ENCODE peak calls at places on chromosomes 5 and 9, in five cellular contexts. G, Y, S, L and N are unnamed samples.

GRCh38 chr9:3986060-3986459 is 313.8 kb downstream of the GLIS3 start:
- DNase-seq in G (no peak), Y (no peak), S (no peak), L (no peak), N (no peak)

GRCh38 chr9:72635197-72635596 is 113.8 kb downstream of the TMC1 start:
- DNase-seq in Y (no peak), S (peak), L (no peak), G (no peak), N (no peak)

GRCh38 chr5:80990971-80991370 is 30.8 kb downstream of the RASGRF2 start:
- DNase-seq in Y (no peak), S (peak), G (no peak), L (no peak), N (no peak)

GRCh38 chr9:121156263-121156731 is 45.4 kb downstream of the RAB14 start:
- DNase-seq in L (no peak), Y (no peak), G (no peak), S (peak), N (peak)

GRCh38 chr9:136059321-136059791 is 35.7 kb downstream of the NACC2 start:
- DNase-seq in L (no peak), G (no peak), Y (peak), S (no peak), N (no peak)

GRCh38 chr5:142356318-142356715 is 31.5 kb upstream of the SPRY4 start:
- DNase-seq in L (peak), S (peak), G (no peak), Y (peak), N (no peak)

GRCh38 chr9:37992924-37993349 is 76.1 kb downstream of the SHB start:
- DNase-seq in G (no peak), L (no peak), S (no peak), Y (no peak), N (no peak)

GRCh38 chr9:16060457-16061129 is 507.8 kb downstream of the CCDC171 start:
- DNase-seq in G (no peak), L (no peak), Y (no peak), S (no peak), N (no peak)

GRCh38 chr5:68953151-68953884 is 140.5 kb upstream of the SLC30A5 start:
- DNase-seq in S (peak), L (no peak), Y (no peak), G (no peak), N (no peak)

GRCh38 chr5:133179405-133179804 is 127.6 kb downstream of the HSPA4 start:
- DNase-seq in G (no peak), L (no peak), Y (no peak), S (no peak), N (no peak)

GRCh38 chr9:105043370-105043936 is 115.5 kb upstream of the ABCA1 start:
- DNase-seq in L (no peak), G (no peak), Y (no peak), S (no peak), N (no peak)

GRCh38 chr5:123599171-123599570 is 87.2 kb downstream of the CSNK1G3 start:
- DNase-seq in L (no peak), Y (no peak), S (no peak), G (no peak), N (peak)

GRCh38 chr5:36305571-36306326 is 4.0 kb upstream of the RANBP3L start:
- DNase-seq in Y (peak), L (peak), S (peak), G (peak), N (peak)

GRCh38 chr5:61311836-61312808 is 19.9 kb upstream of the ZSWIM6 start:
- DNase-seq in S (peak), L (no peak), Y (no peak), G (peak), N (peak)

GRCh38 chr5:110354341-110354740 is 372.1 kb downstream of the TMEM232 start:
- DNase-seq in L (no peak), S (peak), Y (no peak), G (no peak), N (no peak)

GRCh38 chr5:139646111-139646510 is 2.0 kb upstream of the CXXC5 start:
- DNase-seq in G (no peak), Y (peak), S (no peak), L (no peak), N (no peak)

GRCh38 chr9:35603506-35603985 is 1.5 kb upstream of the TESK1 start:
- DNase-seq in S (peak), L (no peak), G (no peak), Y (peak), N (peak)

GRCh38 chr5:71782393-71782770 is 63.3 kb downstream of the CARTPT start:
- DNase-seq in G (no peak), Y (no peak), S (no peak), L (no peak), N (no peak)

GRCh38 chr9:84736076-84736475 is 66.5 kb downstream of the NTRK2 start:
- DNase-seq in G (no peak), Y (no peak), S (peak), L (no peak), N (peak)

GRCh38 chr5:69415584-69415958 is 655 bp downstream of the MARVELD2 start:
- DNase-seq in Y (no peak), G (no peak), S (no peak), L (no peak), N (no peak)

GRCh38 chr5:127870914-127871313 is 167.7 kb downstream of the CCDC192 start:
- DNase-seq in Y (peak), L (no peak), G (no peak), S (peak), N (no peak)

GRCh38 chr5:151384106-151384505 is 36.7 kb upstream of the SLC36A2 start:
- DNase-seq in S (peak), L (no peak), G (no peak), Y (no peak), N (no peak)

GRCh38 chr9:27844797-27845196 is 271.5 kb upstream of the C9orf72 start:
- DNase-seq in S (no peak), Y (no peak), G (no peak), L (no peak), N (no peak)

GRCh38 chr5:169721771-169722170 is 84.7 kb downstream of the DOCK2 start:
- DNase-seq in G (no peak), S (no peak), Y (no peak), L (no peak), N (no peak)
- TF ChIP-seq CTCF in G (no peak), S (no peak), Y (no peak), L (peak), N (peak)

GRCh38 chr5:157560560-157560959 is 15.0 kb downstream of the ADAM19 start:
- DNase-seq in Y (no peak), L (no peak), G (no peak), S (no peak), N (no peak)

GRCh38 chr5:157559301-157559700 is 16.3 kb downstream of the ADAM19 start:
- DNase-seq in G (peak), Y (no peak), L (no peak), S (peak), N (no peak)

GRCh38 chr5:157556615-157557418 is 18.8 kb downstream of the ADAM19 start:
- DNase-seq in G (no peak), S (peak), L (no peak), Y (no peak), N (no peak)

GRCh38 chr5:157558089-157558595 is 17.4 kb downstream of the ADAM19 start:
- DNase-seq in G (no peak), Y (no peak), L (no peak), S (peak), N (peak)

DNA sequence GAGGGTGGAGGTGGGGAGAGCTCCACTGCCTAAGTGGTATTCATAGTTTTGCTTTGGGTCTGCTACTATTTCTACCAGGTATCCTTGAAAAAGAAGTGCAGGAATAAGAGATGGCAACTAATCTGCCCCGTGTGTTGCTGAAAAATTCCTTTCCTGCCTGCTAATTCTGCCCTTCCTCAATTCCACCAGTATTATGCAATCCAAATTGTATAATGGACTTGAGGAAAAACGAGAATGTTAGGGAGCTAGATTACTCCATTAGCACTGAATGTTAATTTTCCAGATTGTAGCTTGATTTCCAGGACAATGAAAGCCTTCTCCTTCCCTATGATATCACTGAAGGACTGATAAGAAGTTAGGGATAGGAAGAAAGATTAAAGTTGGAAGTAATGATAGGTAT is 16.9 kb downstream of the ADAM19 start:
- DNase-seq in Y (no peak), G (no peak), L (no peak), S (peak), N (no peak)
- H3K27ac ChIP-seq in Y (peak), G (peak), L (no peak), S (peak), N (peak)

GRCh38 chr5:76446776-76447175 is 43.7 kb downstream of the IQGAP2 start:
- DNase-seq in G (no peak), L (no peak), Y (no peak), S (no peak), N (no peak)

GRCh38 chr5:76455531-76456132 is 52.5 kb downstream of the IQGAP2 start:
- DNase-seq in S (peak), Y (no peak), L (no peak), G (no peak), N (no peak)

GRCh38 chr5:76451046-76451701 is 48.1 kb downstream of the IQGAP2 start:
- DNase-seq in Y (no peak), S (no peak), G (no peak), L (no peak), N (no peak)

DNA sequence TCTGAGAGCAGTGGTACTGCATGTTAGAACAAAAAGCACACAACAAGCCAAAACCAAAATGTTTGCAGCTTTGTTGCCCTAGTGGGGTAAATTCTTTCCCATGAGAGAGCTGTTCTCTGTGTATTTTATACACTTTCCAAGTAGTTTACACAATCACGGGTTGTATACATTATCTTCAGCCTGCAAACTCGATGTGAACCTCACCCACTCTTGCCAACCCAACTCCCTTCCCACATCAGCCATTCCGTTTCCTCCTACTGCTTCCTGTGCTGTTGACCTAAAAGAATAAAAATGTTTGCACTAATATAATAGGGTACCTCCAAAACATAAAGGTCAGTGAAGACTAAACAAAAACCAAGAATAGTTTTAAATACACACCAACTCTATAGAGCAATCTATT is 47.0 kb downstream of the IQGAP2 start:
- DNase-seq in L (no peak), S (no peak), Y (no peak), G (no peak), N (no peak)
- TF ChIP-seq CTCF in L (no peak), S (no peak), Y (no peak), G (no peak), N (no peak)

DNA sequence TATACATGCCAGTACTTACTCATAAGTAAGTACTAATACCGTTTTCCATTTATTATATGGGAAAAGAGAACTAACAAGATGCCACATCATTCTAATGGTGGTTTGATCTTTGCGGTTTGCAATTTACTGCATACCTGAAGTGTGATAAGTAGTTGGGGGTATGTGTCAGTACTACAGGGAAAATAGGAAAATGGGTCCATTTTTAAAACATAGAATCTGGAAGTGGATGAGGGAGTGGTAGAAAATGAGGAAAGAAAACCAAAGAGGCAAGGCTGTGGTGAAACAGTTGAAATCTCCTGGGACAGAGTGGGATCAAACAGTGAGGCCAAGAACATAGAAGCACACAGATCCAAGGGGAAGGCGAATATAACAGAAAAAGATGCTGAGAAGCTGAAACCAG is 6.7 kb downstream of the ADAMTSL1 start:
- DNase-seq in G (no peak), L (no peak), S (peak), Y (no peak), N (no peak)
- H3K27ac ChIP-seq in G (no peak), L (no peak), S (peak), Y (no peak), N (peak)

GRCh38 chr5:176536902-176537607 is at the start of gene RNF44:
- DNase-seq in S (peak), L (peak), G (peak), Y (peak), N (peak)
- TF ChIP-seq CTCF in S (no peak), L (no peak), G (no peak), Y (no peak), N (no peak)

DNA sequence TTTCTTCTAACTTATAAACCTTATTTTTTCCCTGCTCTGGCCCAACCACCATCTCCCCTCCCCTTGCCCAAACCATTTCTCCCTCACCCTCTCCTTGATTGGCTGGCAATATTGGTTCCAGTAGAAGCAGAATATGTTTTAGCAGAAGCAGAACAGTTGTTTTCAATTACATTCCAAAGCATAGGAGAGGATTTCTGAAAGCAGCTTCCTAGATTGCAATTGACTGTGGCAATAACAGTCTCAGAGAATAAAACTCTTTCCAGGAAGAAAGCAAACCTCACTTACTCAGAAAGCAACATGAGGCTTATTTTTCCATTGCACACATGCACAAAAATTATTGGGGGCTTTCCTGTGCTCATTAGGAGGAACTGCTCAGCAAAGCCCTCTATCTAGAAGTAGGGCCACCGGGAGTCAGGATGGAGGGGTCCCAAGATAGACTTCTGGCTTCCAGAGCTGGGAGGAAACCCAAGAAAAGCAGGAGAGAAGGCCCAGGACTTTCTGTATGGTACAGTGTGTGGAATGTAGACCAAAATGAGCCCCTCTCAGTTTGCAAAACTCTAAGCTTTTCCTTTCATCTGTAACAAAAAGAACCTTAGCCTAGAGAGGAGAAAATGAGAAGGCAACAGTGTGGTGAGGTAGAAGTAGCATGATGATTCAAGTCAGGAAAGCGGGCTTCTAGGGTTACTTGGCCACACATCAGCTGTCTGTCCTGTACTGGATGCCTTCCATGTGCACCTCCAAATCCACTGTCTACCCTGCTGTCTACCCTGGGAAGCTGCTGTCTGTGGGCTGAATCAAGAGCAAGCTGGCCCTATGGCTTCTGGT is 191.6 kb downstream of the ESM1 start:
- DNase-seq in G (no peak), Y (no peak), L (no peak), S (no peak), N (no peak)
- H3K27ac ChIP-seq in G (no peak), Y (no peak), L (no peak), S (no peak), N (no peak)

DNA sequence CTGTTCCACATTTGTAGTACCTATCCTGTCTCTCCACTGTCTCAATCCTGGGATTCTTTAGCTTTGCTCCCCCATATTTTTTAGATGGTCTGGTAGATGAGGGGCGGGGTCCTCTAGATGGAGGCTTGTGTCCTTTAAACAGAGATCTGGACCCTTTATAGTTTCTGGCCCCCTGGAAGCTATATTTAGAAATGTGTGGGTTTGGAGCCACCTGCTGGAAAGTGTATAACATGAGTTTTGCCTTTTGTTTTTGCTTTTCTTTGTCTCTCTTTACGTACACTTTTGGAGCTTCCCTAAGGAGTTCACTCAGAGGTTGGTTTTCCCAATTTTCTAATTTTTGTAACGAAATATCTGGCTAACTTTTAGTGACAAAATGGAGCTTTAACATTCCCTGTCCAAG is 110.7 kb downstream of the CFAP95 start:
- DNase-seq in Y (no peak), G (no peak), S (peak), L (peak), N (no peak)
- TF ChIP-seq CTCF in Y (no peak), G (peak), S (peak), L (peak), N (peak)

GRCh38 chr9:93129286-93129685 is 4.8 kb downstream of the NINJ1 start:
- DNase-seq in S (no peak), Y (peak), L (no peak), G (no peak), N (no peak)
- H3K27ac ChIP-seq in S (no peak), Y (peak), L (no peak), G (peak), N (no peak)

GRCh38 chr9:97633859-97634485 is 351 bp downstream of the NCBP1 start:
- DNase-seq in G (no peak), Y (no peak), L (no peak), S (no peak), N (no peak)

GRCh38 chr9:97640290-97640689 is 6.7 kb downstream of the NCBP1 start:
- DNase-seq in L (no peak), G (no peak), S (no peak), Y (no peak), N (peak)

GRCh38 chr9:97636903-97637302 is 3.3 kb downstream of the NCBP1 start:
- DNase-seq in L (no peak), G (no peak), Y (no peak), S (no peak), N (no peak)

GRCh38 chr9:97635026-97635425 is 1.4 kb downstream of the NCBP1 start:
- DNase-seq in Y (no peak), G (no peak), L (no peak), S (no peak), N (no peak)

GRCh38 chr9:97638666-97639065 is 5.0 kb downstream of the NCBP1 start:
- DNase-seq in G (peak), L (peak), S (no peak), Y (no peak), N (no peak)
- TF ChIP-seq CTCF in G (no peak), L (peak), S (no peak), Y (no peak), N (peak)

GRCh38 chr9:134193912-134194535 is 29.7 kb upstream of the RNU6ATAC start:
- DNase-seq in L (no peak), Y (peak), G (no peak), S (no peak), N (no peak)

GRCh38 chr9:134200730-134201129 is 36.4 kb upstream of the RNU6ATAC start:
- DNase-seq in S (no peak), G (no peak), L (no peak), Y (no peak), N (no peak)

GRCh38 chr9:134198771-134199170 is 34.4 kb upstream of the RNU6ATAC start:
- DNase-seq in Y (no peak), L (no peak), G (no peak), S (no peak), N (no peak)

GRCh38 chr9:134192951-134193731 is 28.8 kb upstream of the RNU6ATAC start:
- DNase-seq in L (no peak), G (no peak), Y (peak), S (peak), N (no peak)

DNA sequence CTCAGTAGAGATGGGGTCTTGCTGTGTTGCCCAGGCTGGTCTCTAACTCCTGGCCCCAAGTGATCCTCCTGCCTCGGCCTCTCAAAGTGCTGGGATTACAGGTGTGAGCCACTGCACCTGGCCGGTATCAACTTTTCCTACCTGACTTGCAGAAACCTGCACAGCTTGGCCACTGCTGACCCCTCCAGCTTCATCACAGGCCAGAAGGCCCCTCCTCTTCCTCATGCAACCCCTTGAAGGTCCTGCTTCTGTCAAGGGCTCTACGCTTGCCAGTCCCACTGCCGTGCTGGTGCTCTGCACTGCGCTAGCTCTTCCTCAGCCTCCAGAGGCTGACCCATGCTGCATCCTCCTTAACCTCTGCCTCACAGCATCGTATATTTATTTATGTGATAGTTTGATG is 32.5 kb upstream of the RNU6ATAC start:
- DNase-seq in S (no peak), Y (peak), G (no peak), L (no peak), N (no peak)
- H3K27ac ChIP-seq in S (no peak), Y (no peak), G (no peak), L (no peak), N (no peak)